ENCODE peak calls at places on chromosome 3, in seven cellular contexts. U, X, I, R, Q, H and W are unnamed samples.

GRCh38 chr3:155780291-155780690 is 25.8 kb downstream of the C3orf33 start:
- DNase-seq in I (no peak), Q (no peak), U (no peak), X (no peak), R (no peak), H (no peak), W (no peak)

GRCh38 chr3:30577788-30578187 is 28.6 kb upstream of the TGFBR2 start:
- DNase-seq in U (no peak), H (no peak), X (no peak), I (no peak), Q (no peak), R (no peak), W (no peak)

GRCh38 chr3:123663977-123664376 is 79.1 kb upstream of the HACD2 start:
- DNase-seq in Q (no peak), R (no peak), U (no peak), X (no peak), H (no peak), I (peak; percentile 81), W (no peak)

GRCh38 chr3:123069021-123069381 is 2.2 kb downstream of the PDIA5 start:
- DNase-seq in H (peak; percentile 78), I (no peak), U (no peak), R (peak; percentile 34), X (peak; percentile 57), Q (no peak), W (no peak)

GRCh38 chr3:149080011-149080698 is 6.2 kb downstream of the HLTF start:
- DNase-seq in I (no peak), U (no peak), H (no peak), X (no peak), R (no peak), Q (no peak), W (no peak)

GRCh38 chr3:149936812-149937230 is 33.9 kb downstream of the PFN2 start:
- DNase-seq in X (no peak), I (no peak), H (peak; percentile 52), Q (peak; percentile 73), U (no peak), R (peak; percentile 51), W (peak; percentile 29)

GRCh38 chr3:161415506-161416231 is 44.4 kb upstream of the SPTSSB start:
- DNase-seq in H (peak; percentile 35), X (peak; percentile 57), I (no peak), U (no peak), R (no peak), Q (no peak), W (no peak)

GRCh38 chr3:131794766-131795381 is 239.9 kb downstream of the CPNE4 start:
- DNase-seq in U (no peak), Q (peak; percentile 39), I (no peak), X (peak; percentile 16), H (no peak), R (peak; percentile 42), W (no peak)

GRCh38 chr3:78405745-78406144 is 1362.1 kb downstream of the ROBO1 start:
- DNase-seq in Q (no peak), I (no peak), H (no peak), X (no peak), U (no peak), R (no peak), W (no peak)

GRCh38 chr3:143970773-143971366 is 753 bp upstream of the DIPK2A start:
- DNase-seq in H (peak; percentile 36), I (peak; percentile 79), X (no peak), U (peak; percentile 92), R (peak; percentile 37), Q (no peak), W (peak; percentile 46)

GRCh38 chr3:73401616-73402265 is 223.0 kb downstream of the PDZRN3 start:
- DNase-seq in X (no peak), R (no peak), I (peak; percentile 86), H (no peak), U (no peak), Q (no peak), W (peak; percentile 30)

GRCh38 chr3:52483081-52483480 is 12.1 kb upstream of the STAB1 start:
- DNase-seq in I (no peak), Q (no peak), X (no peak), U (no peak), R (no peak), H (no peak), W (no peak)

GRCh38 chr3:139283301-139283700 is 60.5 kb upstream of the MRPS22 start:
- DNase-seq in R (no peak), Q (no peak), U (no peak), I (no peak), X (no peak), H (no peak), W (no peak)

GRCh38 chr3:62238431-62238830 is 134.9 kb downstream of the FEZF2 start:
- DNase-seq in R (no peak), H (no peak), U (no peak), Q (no peak), I (no peak), X (no peak), W (no peak)

GRCh38 chr3:3499012-3499411 is 300.2 kb upstream of the LRRN1 start:
- DNase-seq in Q (no peak), R (no peak), H (no peak), X (no peak), U (no peak), I (no peak), W (no peak)

GRCh38 chr3:42057561-42058211 is 33.5 kb upstream of the TRAK1 start:
- DNase-seq in I (peak; percentile 37), U (no peak), X (no peak), Q (no peak), H (no peak), R (no peak), W (peak; percentile 38)

GRCh38 chr3:14210843-14211594 is 32.4 kb downstream of the LSM3 start:
- DNase-seq in Q (no peak), R (no peak), I (no peak), H (no peak), X (no peak), U (peak; percentile 14), W (no peak)

GRCh38 chr3:124791639-124792111 is 61.4 kb downstream of the UMPS start:
- DNase-seq in H (no peak), R (no peak), X (no peak), U (no peak), I (peak; percentile 79), Q (no peak), W (peak; percentile 39)

GRCh38 chr3:184757010-184757651 is 45.3 kb upstream of the MAGEF1 start:
- DNase-seq in H (peak; percentile 58), I (peak; percentile 91), U (no peak), Q (no peak), R (no peak), X (no peak), W (peak; percentile 62)

GRCh38 chr3:123623346-123623880 is 38.6 kb upstream of the HACD2 start:
- DNase-seq in H (no peak), I (no peak), Q (no peak), X (no peak), R (no peak), U (no peak), W (no peak)

GRCh38 chr3:112637700-112638099 is 3.2 kb downstream of the CCDC80 start:
- DNase-seq in U (no peak), X (no peak), H (no peak), I (peak; percentile 85), Q (no peak), R (no peak), W (no peak)
- H3K4me3 ChIP-seq in U (peak overlapping the region; percentile 57), X (no peak overlapping the region), H (peak overlapping the region; percentile 29), I (peak overlapping the region; percentile 51), Q (peak overlapping the region; percentile 17), R (no peak overlapping the region), W (no peak overlapping the region)

GRCh38 chr3:6417174-6417573 is 443.7 kb upstream of the GRM7 start:
- DNase-seq in R (no peak), H (no peak), X (no peak), I (no peak), Q (no peak), U (no peak), W (no peak)

GRCh38 chr3:6418492-6418891 is 442.4 kb upstream of the GRM7 start:
- DNase-seq in Q (no peak), I (no peak), U (no peak), X (no peak), R (no peak), H (no peak), W (no peak)

GRCh38 chr3:6421666-6422065 is 439.2 kb upstream of the GRM7 start:
- DNase-seq in R (no peak), H (no peak), Q (no peak), I (no peak), X (no peak), U (no peak), W (no peak)

DNA sequence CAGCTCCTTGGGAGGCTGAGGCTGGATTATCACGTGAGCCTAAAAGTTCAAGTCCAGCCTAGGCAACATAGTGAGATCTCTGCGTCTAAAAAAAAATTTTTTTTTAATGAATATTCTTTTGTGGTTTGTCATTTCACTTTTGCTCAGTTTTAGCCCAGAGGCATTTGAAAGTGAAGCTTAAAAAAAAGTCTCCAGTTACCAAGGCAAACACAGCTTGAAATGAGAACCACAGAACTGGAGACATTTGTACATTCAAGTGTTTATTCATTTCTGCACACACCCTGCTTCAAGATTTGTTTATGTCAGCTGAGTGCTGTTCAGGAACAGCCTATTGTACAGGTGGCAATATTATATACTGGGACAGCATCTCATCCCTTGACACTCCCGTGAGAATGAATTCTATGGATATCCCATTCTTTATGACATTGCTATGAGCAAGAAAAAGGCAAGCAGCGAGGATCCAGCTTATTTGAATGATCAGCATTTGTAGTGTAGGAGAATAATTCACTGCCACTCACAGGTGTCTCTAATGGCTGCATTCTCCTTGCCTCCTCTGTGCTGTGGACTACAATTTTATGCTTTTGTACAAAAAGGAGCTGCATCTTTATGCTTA is 444.8 kb upstream of the GRM7 start:
- DNase-seq in H (no peak), Q (no peak), I (no peak), X (no peak), U (no peak), R (no peak), W (no peak)
- H3K9me3 ChIP-seq in H (no peaks in the 10 kb centered on the region), Q (no peaks in the 10 kb centered on the region), I (no peaks in the 10 kb centered on the region), X (no peaks in the 10 kb centered on the region), U (no peaks in the 10 kb centered on the region), R (no peaks in the 10 kb centered on the region), W (no peaks in the 10 kb centered on the region)

GRCh38 chr3:43766672-43767465 is 76.1 kb downstream of the ABHD5 start:
- DNase-seq in H (no peak), R (no peak), X (no peak), U (no peak), I (no peak), Q (no peak), W (no peak)
- TF ChIP-seq POLR2AphosphoS5 in H (no peak), R (no peak), X (no peak), U (no peak), I (no peak), Q (no peak), W (no peak)

DNA sequence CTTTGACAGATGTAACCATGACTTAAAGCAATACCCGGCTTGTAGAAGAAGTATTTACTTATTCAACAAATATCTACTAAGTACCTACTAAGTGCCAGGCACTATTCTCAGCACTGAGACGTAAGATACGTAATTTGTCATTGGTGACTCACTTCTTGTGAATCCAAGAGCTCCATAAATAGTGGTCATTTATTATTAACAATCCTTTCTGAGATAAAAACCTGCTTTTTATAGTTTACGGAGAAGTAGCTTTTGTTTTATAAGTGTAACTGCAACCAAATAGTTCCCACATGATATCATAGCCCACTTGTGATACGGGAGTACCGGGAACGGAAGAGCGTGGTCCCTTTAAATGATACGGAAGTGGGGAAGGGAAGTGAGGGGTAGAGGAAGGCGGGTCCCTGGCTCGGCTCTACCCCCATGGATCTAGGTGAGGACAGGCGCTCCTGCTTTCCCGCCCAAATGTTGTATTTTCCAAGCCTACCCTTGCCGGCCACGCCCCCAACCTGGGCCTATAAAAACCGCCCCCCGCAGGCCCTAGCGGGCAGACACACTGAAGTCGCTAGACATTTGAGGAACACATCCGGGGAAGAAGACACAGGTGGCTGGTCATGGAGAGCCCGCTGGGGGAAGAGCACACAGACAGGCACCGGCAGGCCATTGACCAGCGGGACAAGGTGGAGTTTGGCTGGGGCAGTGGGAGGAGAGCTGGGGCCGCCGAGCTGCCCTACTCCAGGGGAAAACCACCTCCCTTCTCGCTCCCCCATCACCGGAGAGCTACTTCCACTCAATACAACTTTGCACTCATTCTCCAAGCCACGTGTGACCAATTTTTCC is at the start of gene SAMMSON:
- DNase-seq in H (no peak), I (no peak), U (no peak), Q (no peak), X (no peak), R (peak; percentile 76), W (no peak)
- H3K4me3 ChIP-seq in H (no peak within 1 kb of the TSS), I (peak within 1 kb of the TSS; percentile 32), U (peak within 1 kb of the TSS; percentile 39), Q (no peak within 1 kb of the TSS), X (peak within 1 kb of the TSS; percentile 1), R (peak within 1 kb of the TSS; percentile 53), W (no peak within 1 kb of the TSS)